ENCODE peak calls at places on chromosomes 5 and 9, in ten cellular contexts. V is fibroblast of lung, Y is psoas muscle, S is GM23338, U is adrenal gland, E is DND-41, F is PC-3, K is lung, C is left lung, N is pancreas. H is an unnamed sample.

GRCh38 chr9:125604189-125604588 is 102.8 kb downstream of the MAPKAP1 start:
- DNase-seq in F (no peak), K (no peak), E (no peak), C (no peak), U (no peak), V (no peak), Y (no peak), S (no peak), N (no peak), H (no peak)

GRCh38 chr9:82148849-82149544 is 160.4 kb downstream of the SPATA31D1 start:
- DNase-seq in E (no peak), Y (no peak), C (no peak), S (no peak), V (peak; percentile 90), U (no peak), N (no peak), K (no peak), F (no peak), H (peak; percentile 36)

GRCh38 chr5:93512799-93513198 is 68.2 kb downstream of the NR2F1-AS1 start:
- DNase-seq in S (no peak), Y (no peak), N (no peak), U (no peak), V (peak; percentile 54), E (no peak), K (no peak), F (peak; percentile 91), C (no peak), H (peak; percentile 38)

GRCh38 chr5:150846651-150847333 is 471 bp downstream of the IRGM start:
- DNase-seq in F (peak; percentile 79), E (peak; percentile 76), K (peak; percentile 49), Y (no peak), U (peak; percentile 58), N (peak; percentile 19), V (peak; percentile 94), C (no peak), S (peak; percentile 89), H (peak; percentile 72)

GRCh38 chr9:90025816-90026215 is 421.0 kb downstream of the GADD45G start:
- DNase-seq in K (no peak), C (no peak), N (no peak), U (peak; percentile 47), Y (no peak), F (peak; percentile 49), E (no peak), V (no peak), S (no peak), H (no peak)

GRCh38 chr5:118701796-118702195 is 286.6 kb downstream of the DTWD2 start:
- DNase-seq in Y (no peak), K (no peak), C (no peak), V (no peak), N (no peak), E (no peak), U (no peak), F (no peak), S (no peak), H (no peak)

GRCh38 chr5:83467315-83468044 is 4.1 kb upstream of the VCAN start:
- DNase-seq in V (peak; percentile 71), F (peak; percentile 2), S (peak; percentile 36), U (no peak), Y (peak; percentile 33), C (peak; percentile 41), K (no peak), E (no peak), N (no peak), H (no peak)

GRCh38 chr5:131671409-131671808 is 36.4 kb upstream of the RAPGEF6 start:
- DNase-seq in E (no peak), C (no peak), U (no peak), Y (no peak), S (no peak), F (no peak), V (no peak), N (no peak), K (no peak), H (no peak)

GRCh38 chr5:173598686-173599085 is 17.8 kb downstream of the BOD1 start:
- DNase-seq in N (no peak), Y (no peak), E (no peak), C (no peak), F (no peak), K (no peak), S (no peak), U (no peak), V (peak; percentile 27), H (no peak)

GRCh38 chr5:109316631-109317030 is 93.1 kb downstream of the PJA2 start:
- DNase-seq in N (no peak), E (no peak), U (no peak), S (no peak), F (peak; percentile 22), K (no peak), C (no peak), V (peak; percentile 42), Y (no peak), H (no peak)

GRCh38 chr5:178630475-178630930 is 3.7 kb upstream of the CLK4 start:
- DNase-seq in S (no peak), F (peak; percentile 94), V (peak; percentile 8), N (no peak), E (no peak), K (no peak), Y (no peak), U (no peak), C (no peak), H (no peak)

GRCh38 chr5:135106610-135107009 is 72.6 kb upstream of the PITX1 start:
- DNase-seq in F (no peak), Y (no peak), N (no peak), K (no peak), E (no peak), C (no peak), S (no peak), U (no peak), V (no peak), H (peak; percentile 23)

GRCh38 chr9:134594376-134594941 is 47.1 kb upstream of the COL5A1 start:
- DNase-seq in N (peak; percentile 39), V (no peak), S (no peak), C (peak; percentile 58), U (no peak), Y (no peak), K (peak; percentile 25), E (no peak), F (no peak), H (no peak)

GRCh38 chr5:78341445-78341844 is 19.0 kb upstream of the SCAMP1 start:
- DNase-seq in C (no peak), E (no peak), K (no peak), U (no peak), V (no peak), Y (no peak), N (no peak), S (peak; percentile 69), F (no peak), H (no peak)

GRCh38 chr9:136624184-136624951 is 38.3 kb upstream of the EGFL7 start:
- DNase-seq in F (no peak), U (no peak), Y (peak; percentile 18), E (no peak), V (no peak), S (no peak), K (no peak), C (peak; percentile 78), N (peak; percentile 84), H (no peak)

GRCh38 chr9:136622538-136622948 is 40.2 kb upstream of the EGFL7 start:
- DNase-seq in K (no peak), F (no peak), E (no peak), C (no peak), Y (no peak), U (no peak), V (no peak), N (peak; percentile 74), S (no peak), H (no peak)

GRCh38 chr9:136623016-136623848 is 39.5 kb upstream of the EGFL7 start:
- DNase-seq in V (no peak), Y (no peak), N (peak; percentile 70), C (peak; percentile 74), F (no peak), S (no peak), U (no peak), E (no peak), K (no peak), H (no peak)

GRCh38 chr9:136625101-136626065 is 37.3 kb upstream of the EGFL7 start:
- DNase-seq in F (peak; percentile 21), V (peak; percentile 67), C (peak; percentile 90), Y (peak; percentile 76), S (peak; percentile 57), K (peak; percentile 78), E (peak; percentile 60), N (peak; percentile 96), U (peak; percentile 79), H (no peak)

GRCh38 chr9:136623849-136624183 is 38.9 kb upstream of the EGFL7 start:
- DNase-seq in S (no peak), E (peak; percentile 79), V (no peak), U (no peak), K (no peak), N (peak; percentile 76), Y (no peak), F (no peak), C (peak; percentile 66), H (no peak)
- H3K27ac ChIP-seq in S (no peak overlapping the region), E (peak overlapping the region; percentile 93), V (no peak overlapping the region), U (no peak overlapping the region), K (no peak overlapping the region), N (no peak overlapping the region), Y (no peak overlapping the region), F (no peak overlapping the region), C (no peak overlapping the region), H (no peak overlapping the region)

GRCh38 chr5:149641000-149641576 is 59.8 kb downstream of the ARHGEF37 start:
- DNase-seq in N (no peak), U (peak; percentile 50), S (peak; percentile 39), V (peak; percentile 90), K (no peak), E (no peak), F (no peak), Y (peak; percentile 37), C (no peak), H (no peak)
- H3K4me3 ChIP-seq in N (no peak overlapping the region), U (no peak overlapping the region), S (no peak overlapping the region), V (no peak overlapping the region), K (no peak overlapping the region), E (no peak overlapping the region), F (no peak overlapping the region), Y (peak overlapping the region; percentile 62), C (no peak overlapping the region), H (no peak overlapping the region)

GRCh38 chr9:27787941-27788340 is 214.7 kb upstream of the C9orf72 start:
- DNase-seq in E (no peak), U (no peak), S (peak; percentile 64), N (no peak), K (no peak), V (no peak), C (no peak), Y (no peak), F (peak; percentile 33), H (no peak)
- TF ChIP-seq CTCF in E (peak; percentile 14), U (no peak), S (peak; percentile 69), N (no peak), K (no peak), V (no peak), C (no peak), Y (no peak), F (peak; percentile 40), H (no peak)

DNA sequence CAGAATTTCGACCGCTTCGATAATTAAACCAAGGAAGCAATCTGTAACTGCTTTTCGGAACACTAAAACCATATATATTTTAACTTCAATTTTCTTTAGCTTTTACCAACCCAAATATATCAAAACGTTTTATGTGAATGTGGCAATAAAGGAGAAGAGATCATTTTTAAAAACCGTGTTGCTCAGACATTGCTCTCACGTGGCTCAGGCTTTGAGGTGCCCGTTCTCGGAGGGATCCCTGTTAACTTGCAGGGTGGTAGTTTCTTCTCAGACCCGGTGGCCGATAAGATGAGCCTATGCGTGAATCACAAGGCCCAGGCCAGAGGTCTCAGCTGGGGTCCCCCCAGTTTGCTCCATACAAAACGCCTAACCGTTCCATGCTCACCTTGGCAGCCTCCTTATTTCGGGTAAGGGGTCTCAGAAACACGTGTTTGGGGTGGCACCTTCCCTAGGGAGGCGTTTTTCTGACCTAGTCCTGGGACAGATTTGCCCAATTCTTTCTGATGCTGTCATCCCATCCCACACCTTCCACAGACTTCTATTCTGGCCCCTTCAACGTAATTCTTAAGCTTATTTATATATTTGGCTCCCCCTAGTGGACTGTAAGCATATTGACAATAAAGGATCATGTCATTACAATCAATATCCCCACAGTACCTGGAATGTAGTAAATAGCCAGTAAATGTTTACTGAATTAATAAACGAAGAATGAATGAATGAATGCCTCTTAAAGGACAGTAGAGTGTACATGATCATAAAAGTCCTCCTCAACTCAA is 48.2 kb downstream of the THBS4 start:
- DNase-seq in S (peak; percentile 92), C (no peak), F (peak; percentile 76), V (peak; percentile 76), N (no peak), E (peak; percentile 12), Y (no peak), U (peak; percentile 43), K (no peak), H (peak; percentile 29)
- H3K27ac ChIP-seq in S (no peak overlapping the region), C (peak overlapping the region; percentile 52), F (no peak overlapping the region), V (no peak overlapping the region), N (no peak overlapping the region), E (no peak overlapping the region), Y (peak overlapping the region; percentile 68), U (peak overlapping the region; percentile 70), K (peak overlapping the region; percentile 3), H (no peak overlapping the region)